ENCODE peak calls at places on chromosomes 7 and 10, in six cellular contexts. F is neural progenitor cell; L is endodermal cell; Q is CD8-positive, alpha-beta T cell; K is mammary epithelial cell; S is heart left ventricle. W is an unnamed sample.

GRCh38 chr7:1678571-1679325 is 8.7 kb downstream of the ELFN1 start:
- DNase-seq in F (no peak), L (peak), Q (peak), K (no peak), S (peak), W (no peak)

GRCh38 chr7:43138710-43139601 is 26.5 kb downstream of the HECW1 start:
- DNase-seq in F (peak), L (peak), Q (no peak), K (no peak), S (no peak), W (peak)

GRCh38 chr10:117740696-117741222 is 198.2 kb downstream of the EMX2 start:
- DNase-seq in F (peak), L (no peak), Q (no peak), K (no peak), S (no peak), W (no peak)

GRCh38 chr10:123891147-123892011 is at the start of gene CPXM2:
- DNase-seq in F (peak), L (peak), Q (no peak), K (no peak), S (no peak), W (no peak)

GRCh38 chr10:47318706-47319105 is 3.5 kb upstream of the GDF2 start:
- DNase-seq in F (no peak), L (peak), Q (no peak), K (no peak), S (no peak), W (no peak)

GRCh38 chr7:1225462-1226154 is 7.1 kb upstream of the UNCX start:
- DNase-seq in F (peak), L (peak), Q (peak), K (no peak), S (no peak), W (no peak)

GRCh38 chr7:75637854-75638606 is 100.7 kb downstream of the HIP1 start:
- DNase-seq in F (peak), L (no peak), Q (no peak), K (no peak), S (no peak), W (no peak)

GRCh38 chr7:13846386-13846785 is 143.1 kb downstream of the ETV1 start:
- DNase-seq in F (no peak), L (no peak), Q (no peak), K (no peak), S (no peak), W (no peak)

GRCh38 chr10:122374859-122375721 is 582 bp downstream of the PLEKHA1 start:
- DNase-seq in F (peak), L (peak), Q (peak), K (peak), S (peak), W (peak)

GRCh38 chr7:35987016-35987415 is 166.0 kb upstream of the EEPD1 start:
- DNase-seq in F (no peak), L (no peak), Q (no peak), K (no peak), S (no peak), W (no peak)

GRCh38 chr7:146115665-146116451 is 743 bp upstream of the CNTNAP2 start:
- DNase-seq in F (peak), L (peak), Q (no peak), K (peak), S (peak), W (peak)

GRCh38 chr10:43594944-43595589 is 11.2 kb upstream of the ZNF485 start:
- DNase-seq in F (no peak), L (no peak), Q (no peak), K (no peak), S (no peak), W (peak)

GRCh38 chr10:95864906-95865813 is 42.6 kb upstream of the CC2D2B start:
- DNase-seq in F (peak), L (peak), Q (peak), K (peak), S (no peak), W (peak)

GRCh38 chr10:28676968-28677888 is at the start of gene BAMBI:
- DNase-seq in F (peak), L (peak), Q (peak), K (peak), S (peak), W (peak)

GRCh38 chr7:150411606-150412005 is 32.5 kb downstream of the ZNF775 start:
- DNase-seq in F (no peak), L (peak), Q (no peak), K (no peak), S (peak), W (no peak)

GRCh38 chr10:5589963-5590511 is 65.3 kb downstream of the CALML3 start:
- DNase-seq in F (no peak), L (peak), Q (no peak), K (peak), S (no peak), W (peak)

GRCh38 chr7:84490661-84491060 is 296.1 kb upstream of the SEMA3A start:
- DNase-seq in F (no peak), L (no peak), Q (no peak), K (no peak), S (no peak), W (peak)

GRCh38 chr10:103295391-103296044 is 18.6 kb downstream of the INA start:
- DNase-seq in F (no peak), L (no peak), Q (no peak), K (peak), S (no peak), W (peak)

GRCh38 chr10:77234599-77234998 is 403.0 kb downstream of the KCNMA1 start:
- DNase-seq in F (no peak), L (no peak), Q (no peak), K (no peak), S (no peak), W (no peak)

GRCh38 chr10:18675069-18675801 is 16.0 kb downstream of the ARL5B start:
- DNase-seq in F (no peak), L (no peak), Q (no peak), K (no peak), S (no peak), W (no peak)

GRCh38 chr7:84844771-84845170 is 342.1 kb downstream of the SEMA3D start:
- DNase-seq in F (no peak), L (no peak), Q (no peak), K (no peak), S (no peak), W (no peak)

GRCh38 chr10:71436268-71436922 is 39.7 kb downstream of the CDH23 start:
- DNase-seq in F (no peak), L (peak), Q (no peak), K (no peak), S (no peak), W (no peak)

GRCh38 chr7:139345042-139345441 is 3.9 kb downstream of the FMC1 start:
- DNase-seq in F (no peak), L (no peak), Q (no peak), K (no peak), S (no peak), W (no peak)

GRCh38 chr7:132191418-132191817 is 384.9 kb downstream of the PLXNA4 start:
- DNase-seq in F (no peak), L (no peak), Q (no peak), K (no peak), S (no peak), W (no peak)

GRCh38 chr10:82394122-82394521 is 519.1 kb downstream of the NRG3 start:
- DNase-seq in F (no peak), L (no peak), Q (no peak), K (no peak), S (no peak), W (no peak)

GRCh38 chr7:142855756-142856564 is 1.1 kb downstream of the EPHB6 start:
- DNase-seq in F (no peak), L (peak), Q (no peak), K (no peak), S (peak), W (no peak)

GRCh38 chr7:157272351-157273207 is 64.2 kb upstream of the DNAJB6 start:
- DNase-seq in F (no peak), L (peak), Q (no peak), K (no peak), S (no peak), W (no peak)

GRCh38 chr10:34186740-34187139 is 628.4 kb downstream of the PARD3 start:
- DNase-seq in F (peak), L (peak), Q (no peak), K (no peak), S (no peak), W (no peak)

GRCh38 chr7:42099076-42099836 is 137.8 kb downstream of the GLI3 start:
- DNase-seq in F (no peak), L (no peak), Q (no peak), K (no peak), S (no peak), W (no peak)

GRCh38 chr10:129450391-129450790 is 16.6 kb upstream of the MGMT start:
- DNase-seq in F (no peak), L (no peak), Q (no peak), K (no peak), S (no peak), W (no peak)

GRCh38 chr7:102119213-102119651 is 167.4 kb upstream of the SH2B2 start:
- DNase-seq in F (no peak), L (no peak), Q (no peak), K (peak), S (no peak), W (no peak)

GRCh38 chr10:117441812-117442443 is 66.7 kb upstream of the PDZD8 start:
- DNase-seq in F (no peak), L (no peak), Q (no peak), K (peak), S (no peak), W (no peak)

GRCh38 chr10:122476034-122476695 is 14.8 kb downstream of the HTRA1 start:
- DNase-seq in F (no peak), L (peak), Q (no peak), K (peak), S (no peak), W (no peak)

GRCh38 chr10:95333997-95334792 is 43.4 kb upstream of the PDLIM1 start:
- DNase-seq in F (no peak), L (no peak), Q (no peak), K (peak), S (peak), W (peak)

GRCh38 chr10:35172574-35172973 is 45.9 kb downstream of the CREM start:
- DNase-seq in F (no peak), L (no peak), Q (no peak), K (no peak), S (no peak), W (peak)

GRCh38 chr7:54955296-54955695 is 63.5 kb upstream of the EGFR start:
- DNase-seq in F (no peak), L (no peak), Q (no peak), K (no peak), S (no peak), W (no peak)

GRCh38 chr7:112129655-112130323 is 76.4 kb downstream of the DOCK4 start:
- DNase-seq in F (no peak), L (peak), Q (no peak), K (peak), S (peak), W (no peak)

GRCh38 chr10:1198453-1199344 is 142.5 kb downstream of the WDR37 start:
- DNase-seq in F (peak), L (peak), Q (no peak), K (no peak), S (no peak), W (no peak)

GRCh38 chr10:50619882-50620281 is 3.9 kb downstream of the SGMS1 start:
- DNase-seq in F (no peak), L (no peak), Q (no peak), K (no peak), S (no peak), W (no peak)

GRCh38 chr10:50622497-50623298 is 1.1 kb downstream of the SGMS1 start:
- DNase-seq in F (peak), L (peak), Q (peak), K (no peak), S (peak), W (peak)

GRCh38 chr10:50620899-50621298 is 2.9 kb downstream of the SGMS1 start:
- DNase-seq in F (no peak), L (no peak), Q (no peak), K (no peak), S (no peak), W (no peak)

GRCh38 chr10:50623299-50624153 is at the start of gene SGMS1:
- DNase-seq in F (peak), L (peak), Q (peak), K (peak), S (peak), W (peak)

DNA sequence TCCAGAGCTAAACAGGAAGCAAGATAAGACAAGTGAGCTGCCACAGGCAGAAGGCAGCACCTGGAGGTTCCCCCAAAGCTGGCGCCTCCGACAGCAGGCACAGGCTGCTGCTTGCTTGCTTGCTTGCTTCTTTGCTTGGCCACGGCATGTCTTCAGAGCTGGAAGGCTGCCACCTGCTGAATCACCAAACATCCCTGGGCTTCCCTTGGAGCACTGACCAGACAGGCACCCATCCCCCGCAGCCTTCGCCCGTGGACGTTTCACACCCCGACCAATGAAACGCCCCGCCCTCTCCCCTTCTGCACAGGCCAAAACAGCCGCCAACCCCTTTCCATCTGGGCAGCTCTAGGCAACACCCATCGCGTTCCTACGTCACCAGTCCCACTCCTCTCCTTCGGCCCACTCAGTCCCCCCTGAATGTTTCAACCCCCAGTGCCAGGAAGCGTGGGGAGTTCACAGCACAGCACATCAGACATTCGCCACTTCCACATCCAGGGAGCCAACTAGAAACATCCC is 1.7 kb downstream of the SGMS1 start:
- DNase-seq in F (peak), L (peak), Q (peak), K (peak), S (peak), W (peak)
- H3K27ac ChIP-seq in F (no peak), L (no peak), Q (peak), K (peak), S (peak), W (peak)

GRCh38 chr10:104581884-104582603 is 59.0 kb upstream of the SORCS3 start:
- DNase-seq in F (no peak), L (no peak), Q (no peak), K (peak), S (no peak), W (peak)
- H3K27ac ChIP-seq in F (no peak), L (no peak), Q (no peak), K (no peak), S (no peak), W (no peak)

GRCh38 chr10:119120413-119120867 is 16.5 kb downstream of the DENND10 start:
- DNase-seq in F (no peak), L (no peak), Q (no peak), K (no peak), S (no peak), W (no peak)
- H3K27ac ChIP-seq in F (no peak), L (no peak), Q (no peak), K (no peak), S (peak), W (no peak)

GRCh38 chr7:30349816-30350215 is 65.4 kb downstream of the ZNRF2 start:
- DNase-seq in F (no peak), L (no peak), Q (no peak), K (no peak), S (no peak), W (no peak)

GRCh38 chr7:30344513-30344912 is 60.1 kb downstream of the ZNRF2 start:
- DNase-seq in F (no peak), L (no peak), Q (no peak), K (no peak), S (no peak), W (no peak)

GRCh38 chr7:30348083-30348560 is 63.7 kb downstream of the ZNRF2 start:
- DNase-seq in F (no peak), L (peak), Q (peak), K (peak), S (no peak), W (peak)

GRCh38 chr7:30349170-30349569 is 64.8 kb downstream of the ZNRF2 start:
- DNase-seq in F (no peak), L (no peak), Q (no peak), K (no peak), S (no peak), W (no peak)

GRCh38 chr7:30347226-30348082 is 63.1 kb downstream of the ZNRF2 start:
- DNase-seq in F (no peak), L (no peak), Q (no peak), K (no peak), S (no peak), W (no peak)
- H3K27ac ChIP-seq in F (peak), L (no peak), Q (peak), K (peak), S (no peak), W (peak)

GRCh38 chr10:31069411-31069810 is 37.7 kb upstream of the ZNF438 start:
- DNase-seq in F (peak), L (no peak), Q (no peak), K (no peak), S (no peak), W (no peak)
- H3K27ac ChIP-seq in F (no peak), L (no peak), Q (no peak), K (no peak), S (peak), W (no peak)

DNA sequence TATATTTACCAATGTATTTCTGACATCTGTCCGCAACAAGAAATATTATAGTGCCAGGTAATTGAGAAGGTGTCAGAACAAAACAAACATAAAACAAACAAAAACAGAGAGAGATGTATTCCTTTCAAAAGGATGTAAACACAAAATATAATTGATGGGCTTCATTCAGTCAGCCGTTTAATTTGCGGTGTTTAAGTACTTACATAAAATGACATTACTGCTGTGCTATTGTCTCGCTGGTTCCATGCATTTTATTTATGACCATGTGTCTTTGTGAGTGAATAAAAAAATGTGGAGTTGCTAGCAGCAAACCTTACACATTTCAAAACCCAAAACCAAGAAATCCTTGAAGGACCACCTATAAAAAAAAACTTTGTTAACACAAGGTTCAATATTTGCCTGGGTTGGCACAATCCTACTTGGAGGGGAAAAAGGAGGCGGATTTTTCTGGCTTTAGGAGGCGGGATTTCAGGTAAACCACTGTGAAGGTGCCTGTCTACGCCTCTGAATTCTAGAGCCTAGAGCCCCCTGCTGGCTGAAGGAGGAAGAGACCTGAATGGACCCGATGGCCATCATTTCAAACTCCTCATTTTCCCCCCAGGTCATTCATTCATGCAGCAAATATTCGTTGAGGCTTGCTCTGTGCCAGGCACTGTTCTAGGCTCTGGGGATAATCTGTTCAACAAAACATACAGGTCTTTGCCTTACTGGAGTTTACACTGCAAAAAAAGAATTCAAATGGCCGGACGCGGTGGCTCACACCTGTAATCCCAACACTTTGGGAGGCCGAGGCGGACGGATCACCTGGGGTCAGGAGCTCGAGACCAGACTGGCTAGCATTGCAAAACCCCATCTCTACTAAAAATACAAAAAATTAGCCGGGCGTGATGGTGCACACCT is 90.4 kb upstream of the NFE2L3 start:
- DNase-seq in F (peak), L (peak), Q (peak), K (peak), S (no peak), W (peak)
- H3K27ac ChIP-seq in F (no peak), L (no peak), Q (no peak), K (no peak), S (no peak), W (no peak)

GRCh38 chr7:27115161-27116018 is 12.9 kb upstream of the HOXA2 start:
- DNase-seq in F (peak), L (peak), Q (no peak), K (peak), S (no peak), W (no peak)

GRCh38 chr7:27113991-27114866 is 11.7 kb upstream of the HOXA2 start:
- DNase-seq in F (no peak), L (no peak), Q (no peak), K (peak), S (no peak), W (no peak)

GRCh38 chr7:27116521-27116946 is 14.0 kb downstream of the HOXA4 start:
- DNase-seq in F (no peak), L (no peak), Q (no peak), K (no peak), S (no peak), W (no peak)

GRCh38 chr7:27116962-27117686 is 13.4 kb downstream of the HOXA4 start:
- DNase-seq in F (no peak), L (no peak), Q (no peak), K (peak), S (no peak), W (no peak)

DNA sequence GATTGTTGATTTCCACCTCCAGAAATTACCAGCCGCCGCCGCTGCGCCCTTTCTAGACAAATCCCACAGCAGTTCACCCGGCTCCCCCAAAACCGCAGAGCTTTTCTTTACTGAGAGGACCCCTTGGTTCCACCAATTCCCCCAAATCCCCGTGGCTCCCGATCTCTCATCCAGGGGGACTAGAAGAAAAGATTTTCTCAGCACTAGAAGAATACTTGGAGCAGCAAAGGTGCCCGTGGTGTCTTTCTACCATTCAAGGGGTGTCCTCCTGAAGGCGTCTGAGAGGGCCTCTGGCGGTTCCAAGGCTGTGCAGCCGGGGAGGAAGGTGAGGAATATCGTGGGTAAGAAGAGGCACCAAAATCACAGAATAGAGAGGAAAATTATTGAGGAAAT is 13.5 kb upstream of the HOXA2 start:
- DNase-seq in F (no peak), L (no peak), Q (no peak), K (peak), S (no peak), W (no peak)
- H3K27ac ChIP-seq in F (no peak), L (no peak), Q (no peak), K (peak), S (peak), W (no peak)

GRCh38 chr10:79192677-79193003 is 123.9 kb downstream of the ZMIZ1 start:
- DNase-seq in F (no peak), L (no peak), Q (no peak), K (peak), S (no peak), W (no peak)
- H3K27ac ChIP-seq in F (no peak), L (no peak), Q (no peak), K (no peak), S (peak), W (no peak)